ENCODE peak calls at places on chromosome 4, in five cellular contexts. E is cardiac muscle cell, Q is mesendoderm, F is AG09309, I is neuronal stem cell. O is an unnamed sample.

GRCh38 chr4:26032142-26032541 is 118.1 kb downstream of the SMIM20 start:
- DNase-seq in E (no peak), Q (no peak), F (no peak), I (no peak), O (no peak)

GRCh38 chr4:40196724-40197281 is at the start of gene RHOH:
- DNase-seq in E (no peak), Q (peak), F (no peak), I (no peak), O (peak)

GRCh38 chr4:100907465-100908454 is 389.9 kb upstream of the EMCN start:
- DNase-seq in E (peak), Q (peak), F (no peak), I (no peak), O (no peak)

GRCh38 chr4:155667538-155668511 is 1.2 kb downstream of the GUCY1A1 start:
- DNase-seq in E (peak), Q (peak), F (no peak), I (peak), O (peak)

GRCh38 chr4:153543351-153543750 is 77.2 kb downstream of the TMEM131L start:
- DNase-seq in E (no peak), Q (no peak), F (no peak), I (no peak), O (no peak)

GRCh38 chr4:2552806-2553205 is 16.4 kb downstream of the FAM193A start:
- DNase-seq in E (no peak), Q (no peak), F (no peak), I (no peak), O (no peak)

GRCh38 chr4:122012735-122013134 is 60.9 kb upstream of the TRPC3 start:
- DNase-seq in E (peak), Q (no peak), F (peak), I (no peak), O (no peak)

GRCh38 chr4:70613893-70614572 is 14.5 kb upstream of the ENAM start:
- DNase-seq in E (peak), Q (no peak), F (no peak), I (no peak), O (no peak)

GRCh38 chr4:164204434-164204833 is 549.5 kb upstream of the SMIM31 start:
- DNase-seq in E (peak), Q (peak), F (no peak), I (no peak), O (no peak)

GRCh38 chr4:13891544-13891939 is 264.0 kb upstream of the BOD1L1 start:
- DNase-seq in E (no peak), Q (peak), F (no peak), I (no peak), O (no peak)

GRCh38 chr4:2862528-2862927 is 18.9 kb downstream of the ADD1 start:
- DNase-seq in E (no peak), Q (peak), F (no peak), I (no peak), O (no peak)

GRCh38 chr4:32658019-32658418 is 1937.8 kb downstream of the PCDH7 start:
- DNase-seq in E (no peak), Q (peak), F (no peak), I (no peak), O (no peak)

GRCh38 chr4:143768007-143768591 is 67.6 kb upstream of the FREM3 start:
- DNase-seq in E (no peak), Q (no peak), F (no peak), I (no peak), O (no peak)

GRCh38 chr4:138007572-138007971 is 234.6 kb downstream of the SLC7A11 start:
- DNase-seq in E (peak), Q (peak), F (no peak), I (no peak), O (no peak)

GRCh38 chr4:137129471-137130244 is 402.6 kb downstream of the PCDH18 start:
- DNase-seq in E (peak), Q (no peak), F (peak), I (no peak), O (no peak)

GRCh38 chr4:81040175-81040659 is 9.7 kb downstream of the BMP3 start:
- DNase-seq in E (peak), Q (peak), F (no peak), I (no peak), O (peak)

GRCh38 chr4:170247585-170247984 is 157.8 kb upstream of the AADAT start:
- DNase-seq in E (no peak), Q (no peak), F (no peak), I (no peak), O (no peak)

GRCh38 chr4:169200361-169201030 is 70.3 kb downstream of the SH3RF1 start:
- DNase-seq in E (no peak), Q (peak), F (no peak), I (no peak), O (no peak)

GRCh38 chr4:10811992-10812391 is 127.4 kb upstream of the CLNK start:
- DNase-seq in E (no peak), Q (no peak), F (no peak), I (no peak), O (no peak)

GRCh38 chr4:53608242-53608641 is 17.0 kb upstream of the LNX1 start:
- DNase-seq in E (no peak), Q (no peak), F (no peak), I (no peak), O (no peak)

GRCh38 chr4:140637836-140638235 is 69.1 kb upstream of the UCP1 start:
- DNase-seq in E (peak), Q (peak), F (no peak), I (no peak), O (peak)

GRCh38 chr4:154472870-154473269 is 18.7 kb downstream of the DCHS2 start:
- DNase-seq in E (no peak), Q (no peak), F (no peak), I (no peak), O (no peak)

GRCh38 chr4:3353747-3354454 is 61.1 kb downstream of the RGS12 start:
- DNase-seq in E (no peak), Q (no peak), F (no peak), I (no peak), O (no peak)

GRCh38 chr4:143372093-143372915 is 35.6 kb downstream of the GAB1 start:
- DNase-seq in E (no peak), Q (no peak), F (no peak), I (no peak), O (no peak)

GRCh38 chr4:126396703-126397102 is 1081.9 kb downstream of the FAT4 start:
- DNase-seq in E (no peak), Q (peak), F (no peak), I (no peak), O (no peak)

GRCh38 chr4:110867981-110868380 is 245.1 kb upstream of the PITX2 start:
- DNase-seq in E (no peak), Q (no peak), F (no peak), I (no peak), O (no peak)

GRCh38 chr4:48375651-48376291 is 34.4 kb downstream of the SLAIN2 start:
- DNase-seq in E (peak), Q (no peak), F (peak), I (no peak), O (no peak)

GRCh38 chr4:87973283-87974169 is 2.0 kb upstream of the SPP1 start:
- DNase-seq in E (peak), Q (peak), F (peak), I (peak), O (peak)
- H3K4me3 ChIP-seq in E (no peak), Q (no peak), F (peak), I (no peak), O (no peak)

DNA sequence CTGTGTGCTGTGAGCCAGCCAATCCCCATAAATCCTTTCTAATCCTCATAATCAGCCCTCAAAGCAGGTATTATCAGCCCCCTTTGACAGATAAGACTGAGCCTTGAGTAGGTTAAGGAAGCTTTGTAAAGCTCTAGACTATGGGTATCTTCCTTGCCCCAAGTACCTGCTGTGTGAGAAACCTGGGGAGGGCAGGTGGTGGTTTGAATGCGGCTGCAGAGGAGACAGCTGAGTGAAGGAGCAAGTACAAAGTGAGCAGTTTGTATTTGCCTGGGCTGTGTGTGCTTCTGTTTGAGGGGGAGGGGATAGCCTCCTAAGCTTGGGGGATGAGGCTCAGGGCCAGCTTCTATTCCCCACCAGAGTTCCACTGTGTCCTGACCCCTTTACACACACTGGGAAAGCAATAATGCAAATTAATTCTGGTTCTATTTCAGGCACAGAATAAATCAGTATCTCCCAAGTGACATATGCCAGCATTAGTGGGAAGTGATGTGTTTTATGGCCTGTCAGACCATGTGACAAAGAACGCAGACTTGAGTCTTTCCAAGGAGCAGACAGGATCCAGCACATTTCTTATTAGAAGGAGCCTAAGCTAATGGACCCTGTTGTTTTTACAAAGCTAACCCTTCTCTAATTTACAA is 63.5 kb downstream of the EVC start:
- DNase-seq in E (no peak), Q (peak), F (no peak), I (no peak), O (no peak)
- H3K4me3 ChIP-seq in E (no peak), Q (no peak), F (no peak), I (no peak), O (no peak)

GRCh38 chr4:173521474-173522159 is 8.4 kb downstream of the HAND2 start:
- DNase-seq in E (no peak), Q (no peak), F (no peak), I (no peak), O (no peak)
- H3K4me3 ChIP-seq in E (peak), Q (no peak), F (peak), I (no peak), O (no peak)

GRCh38 chr4:105158837-105159236 is 12.2 kb downstream of the TET2 start:
- DNase-seq in E (peak), Q (peak), F (no peak), I (no peak), O (no peak)
- H3K4me3 ChIP-seq in E (no peak), Q (no peak), F (no peak), I (no peak), O (no peak)

GRCh38 chr4:16224264-16224663 is 2.0 kb downstream of the TAPT1 start:
- DNase-seq in E (no peak), Q (peak), F (no peak), I (no peak), O (no peak)
- H3K4me3 ChIP-seq in E (peak), Q (no peak), F (no peak), I (no peak), O (peak)

GRCh38 chr4:185654311-185654710 is 119.0 kb upstream of the PDLIM3 start:
- DNase-seq in E (no peak), Q (no peak), F (no peak), I (no peak), O (no peak)

GRCh38 chr4:185656467-185656890 is 121.2 kb upstream of the PDLIM3 start:
- DNase-seq in E (peak), Q (peak), F (peak), I (peak), O (no peak)

GRCh38 chr4:185657699-185658098 is 122.4 kb upstream of the PDLIM3 start:
- DNase-seq in E (no peak), Q (peak), F (no peak), I (no peak), O (no peak)

GRCh38 chr4:185654965-185655554 is 119.8 kb upstream of the PDLIM3 start:
- DNase-seq in E (no peak), Q (no peak), F (no peak), I (no peak), O (no peak)

GRCh38 chr4:185657191-185657590 is 121.9 kb upstream of the PDLIM3 start:
- DNase-seq in E (no peak), Q (no peak), F (no peak), I (peak), O (no peak)
- H3K4me3 ChIP-seq in E (no peak), Q (no peak), F (no peak), I (no peak), O (no peak)

GRCh38 chr4:118268780-118269179 is 84.0 kb downstream of the PRSS12 start:
- DNase-seq in E (no peak), Q (no peak), F (no peak), I (no peak), O (no peak)

GRCh38 chr4:118264096-118264495 is 88.7 kb downstream of the PRSS12 start:
- DNase-seq in E (no peak), Q (no peak), F (no peak), I (no peak), O (no peak)

GRCh38 chr4:118270492-118270891 is 82.3 kb downstream of the PRSS12 start:
- DNase-seq in E (peak), Q (peak), F (no peak), I (peak), O (peak)

DNA sequence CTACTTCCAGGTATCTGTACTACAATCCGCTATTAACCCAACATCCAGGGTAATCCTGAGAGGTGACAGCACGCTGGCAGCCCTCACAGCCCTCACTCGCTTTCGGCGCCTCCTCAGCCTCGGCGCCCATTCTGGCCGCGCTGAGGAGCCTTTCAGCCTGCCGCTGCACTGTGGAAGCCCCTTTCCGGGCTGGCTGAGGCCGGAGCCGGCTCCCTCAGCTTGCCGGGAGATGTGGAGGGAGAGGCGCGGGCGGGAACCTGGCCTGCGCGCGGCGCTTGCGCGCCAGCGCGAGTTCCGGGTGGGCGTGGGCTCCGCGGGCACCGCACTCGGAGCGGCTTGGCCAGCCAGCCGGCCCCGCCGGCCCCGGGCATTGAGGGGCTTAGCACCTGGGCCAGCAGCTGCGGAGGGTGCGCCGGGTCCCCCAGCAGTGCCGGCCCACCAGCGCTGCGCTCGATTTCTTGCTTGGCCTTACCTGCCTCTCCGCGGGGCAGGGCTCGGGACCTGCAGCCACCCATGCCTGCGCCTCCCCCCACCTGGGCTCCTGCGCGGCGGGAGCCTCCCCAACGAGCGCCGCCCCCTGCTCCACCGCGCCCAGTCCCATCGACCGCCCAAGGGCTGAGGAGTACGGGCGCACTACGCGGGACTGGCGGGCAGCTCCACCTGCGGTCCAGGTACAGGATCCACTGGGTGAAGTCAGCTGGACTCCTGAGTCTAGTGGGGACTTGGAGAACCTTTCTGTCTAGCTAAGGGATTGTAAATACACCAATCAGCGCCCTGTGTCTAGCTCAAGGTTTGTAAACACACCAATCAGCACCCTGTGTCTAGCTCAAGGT is 87.3 kb downstream of the PRSS12 start:
- DNase-seq in E (peak), Q (no peak), F (no peak), I (no peak), O (no peak)
- H3K4me3 ChIP-seq in E (peak), Q (no peak), F (peak), I (no peak), O (no peak)

DNA sequence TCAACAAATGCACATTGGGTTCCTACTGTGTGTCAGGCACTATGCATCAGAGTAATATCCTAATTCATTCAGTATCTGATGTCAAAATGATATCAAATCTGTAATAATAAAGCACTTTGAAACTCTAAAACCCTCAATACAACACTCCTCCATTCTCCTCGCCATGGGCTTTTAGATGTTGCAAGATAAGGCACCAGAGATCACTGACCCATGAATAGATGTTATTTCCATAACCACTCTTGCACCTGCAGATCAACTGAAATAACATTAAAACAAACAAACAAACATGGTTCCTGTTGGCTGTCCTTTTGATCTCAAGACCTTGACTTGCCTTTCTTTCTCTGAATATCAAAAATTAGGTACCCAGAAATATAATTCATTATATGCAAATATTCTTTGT is 100.2 kb downstream of the MAB21L2 start:
- DNase-seq in E (no peak), Q (no peak), F (no peak), I (no peak), O (no peak)
- H3K4me3 ChIP-seq in E (no peak), Q (no peak), F (no peak), I (no peak), O (no peak)

GRCh38 chr4:93830090-93830818 is 1.7 kb downstream of the ATOH1 start:
- DNase-seq in E (no peak), Q (no peak), F (no peak), I (peak), O (no peak)

GRCh38 chr4:93829531-93830089 is 1.1 kb downstream of the ATOH1 start:
- DNase-seq in E (no peak), Q (peak), F (no peak), I (peak), O (no peak)

GRCh38 chr4:93828830-93829530 is 427 bp downstream of the ATOH1 start:
- DNase-seq in E (no peak), Q (peak), F (no peak), I (peak), O (no peak)

GRCh38 chr4:93827272-93827947 is 1.1 kb upstream of the ATOH1 start:
- DNase-seq in E (no peak), Q (peak), F (no peak), I (peak), O (no peak)

DNA sequence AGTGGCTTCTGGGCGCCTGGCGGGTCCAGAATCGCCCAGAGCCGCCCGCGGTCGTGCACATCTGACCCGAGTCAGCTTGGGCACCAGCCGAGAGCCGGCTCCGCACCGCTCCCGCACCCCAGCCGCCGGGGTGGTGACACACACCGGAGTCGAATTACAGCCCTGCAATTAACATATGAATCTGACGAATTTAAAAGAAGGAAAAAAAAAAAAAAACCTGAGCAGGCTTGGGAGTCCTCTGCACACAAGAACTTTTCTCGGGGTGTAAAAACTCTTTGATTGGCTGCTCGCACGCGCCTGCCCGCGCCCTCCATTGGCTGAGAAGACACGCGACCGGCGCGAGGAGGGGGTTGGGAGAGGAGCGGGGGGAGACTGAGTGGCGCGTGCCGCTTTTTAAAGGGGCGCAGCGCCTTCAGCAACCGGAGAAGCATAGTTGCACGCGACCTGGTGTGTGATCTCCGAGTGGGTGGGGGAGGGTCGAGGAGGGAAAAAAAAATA is at the start of gene ATOH1:
- DNase-seq in E (no peak), Q (peak), F (no peak), I (peak), O (no peak)
- H3K4me3 ChIP-seq in E (peak), Q (no peak), F (no peak), I (peak), O (peak)

O was measured in Jurkat, Clone E6-1.